ENCODE peak calls at places on chromosomes 3 and 15, in four cellular contexts. One of them, this sample, is unnamed.

GRCh38 chr3:100198579-100199269 is 62.1 kb upstream of the TBC1D23 start:
- DNase-seq in omental fat pad: no peak
- DNase-seq in IMR-90: peak
- DNase-seq in GM03348: no peak
- DNase-seq in this sample: no peak

GRCh38 chr3:138439646-138440045 is 5.2 kb downstream of the ESYT3 start:
- DNase-seq in IMR-90: no peak
- DNase-seq in GM03348: no peak
- DNase-seq in omental fat pad: no peak
- DNase-seq in this sample: no peak

GRCh38 chr3:140219923-140220452 is 285.0 kb downstream of the CLSTN2 start:
- DNase-seq in omental fat pad: no peak
- DNase-seq in GM03348: no peak
- DNase-seq in IMR-90: no peak
- DNase-seq in this sample: no peak

GRCh38 chr3:135576786-135577185 is 388.7 kb upstream of the PPP2R3A start:
- DNase-seq in IMR-90: no peak
- DNase-seq in omental fat pad: no peak
- DNase-seq in GM03348: no peak
- DNase-seq in this sample: no peak

GRCh38 chr3:107218864-107219269 is 158.4 kb upstream of the CCDC54 start:
- DNase-seq in GM03348: no peak
- DNase-seq in IMR-90: no peak
- DNase-seq in omental fat pad: no peak
- DNase-seq in this sample: no peak

GRCh38 chr15:98000249-98001203 is 40.0 kb downstream of the ARRDC4 start:
- DNase-seq in omental fat pad: no peak
- DNase-seq in GM03348: peak
- DNase-seq in IMR-90: no peak
- DNase-seq in this sample: no peak

GRCh38 chr3:58388550-58389061 is 45.0 kb downstream of the PDHB start:
- DNase-seq in omental fat pad: no peak
- DNase-seq in GM03348: peak
- DNase-seq in IMR-90: peak
- DNase-seq in this sample: peak

GRCh38 chr3:33980252-33980651 is 181.8 kb downstream of the PDCD6IP start:
- DNase-seq in GM03348: peak
- DNase-seq in IMR-90: peak
- DNase-seq in omental fat pad: no peak
- DNase-seq in this sample: peak

GRCh38 chr3:101026881-101027678 is 33.9 kb upstream of the ABI3BP start:
- DNase-seq in IMR-90: no peak
- DNase-seq in omental fat pad: no peak
- DNase-seq in GM03348: no peak
- DNase-seq in this sample: no peak

GRCh38 chr3:178618197-178618596 is 82.0 kb downstream of the KCNMB2 start:
- DNase-seq in omental fat pad: no peak
- DNase-seq in GM03348: peak
- DNase-seq in IMR-90: peak
- DNase-seq in this sample: peak

GRCh38 chr3:86938706-86939105 is 52.2 kb downstream of the VGLL3 start:
- DNase-seq in omental fat pad: no peak
- DNase-seq in IMR-90: peak
- DNase-seq in GM03348: peak
- DNase-seq in this sample: peak

GRCh38 chr3:47664519-47664918 is 85.9 kb upstream of the CSPG5 start:
- DNase-seq in IMR-90: no peak
- DNase-seq in GM03348: peak
- DNase-seq in omental fat pad: no peak
- DNase-seq in this sample: no peak

GRCh38 chr15:37981781-37982180 is 47.3 kb downstream of the TMCO5A start:
- DNase-seq in omental fat pad: no peak
- DNase-seq in IMR-90: peak
- DNase-seq in GM03348: peak
- DNase-seq in this sample: peak

GRCh38 chr3:171396048-171396447 is 64.2 kb downstream of the TNIK start:
- DNase-seq in omental fat pad: no peak
- DNase-seq in GM03348: no peak
- DNase-seq in IMR-90: peak
- DNase-seq in this sample: no peak

GRCh38 chr3:57065588-57065987 is 5.1 kb downstream of the SPATA12 start:
- DNase-seq in omental fat pad: no peak
- DNase-seq in IMR-90: peak
- DNase-seq in GM03348: no peak
- DNase-seq in this sample: no peak

GRCh38 chr3:32184187-32184730 is 54.2 kb upstream of the CMTM8 start:
- DNase-seq in GM03348: no peak
- DNase-seq in IMR-90: no peak
- DNase-seq in omental fat pad: no peak
- DNase-seq in this sample: no peak

GRCh38 chr3:114686624-114687023 is 392.8 kb downstream of the TIGIT start:
- DNase-seq in omental fat pad: no peak
- DNase-seq in IMR-90: no peak
- DNase-seq in GM03348: peak
- DNase-seq in this sample: peak

GRCh38 chr3:124395165-124395564 is 335.1 kb upstream of the UMPS start:
- DNase-seq in GM03348: no peak
- DNase-seq in omental fat pad: no peak
- DNase-seq in IMR-90: no peak
- DNase-seq in this sample: no peak

GRCh38 chr3:13203398-13204176 is 130.4 kb upstream of the IQSEC1 start:
- DNase-seq in IMR-90: no peak
- DNase-seq in GM03348: no peak
- DNase-seq in omental fat pad: no peak
- DNase-seq in this sample: no peak

GRCh38 chr3:149967067-149967685 is 3.5 kb downstream of the PFN2 start:
- DNase-seq in IMR-90: peak
- DNase-seq in omental fat pad: no peak
- DNase-seq in GM03348: peak
- DNase-seq in this sample: peak

GRCh38 chr15:63134245-63134644 is 12.6 kb downstream of the LACTB start:
- DNase-seq in IMR-90: no peak
- DNase-seq in GM03348: no peak
- DNase-seq in omental fat pad: no peak
- DNase-seq in this sample: no peak

GRCh38 chr3:188975612-188976314 is 196.0 kb upstream of the TPRG1 start:
- DNase-seq in IMR-90: peak
- DNase-seq in GM03348: no peak
- DNase-seq in omental fat pad: no peak
- DNase-seq in this sample: no peak

GRCh38 chr15:98131924-98132323 is 171.4 kb downstream of the ARRDC4 start:
- DNase-seq in GM03348: no peak
- DNase-seq in IMR-90: no peak
- DNase-seq in omental fat pad: no peak
- DNase-seq in this sample: no peak

GRCh38 chr15:56871180-56871579 is 47.3 kb upstream of the TCF12 start:
- DNase-seq in omental fat pad: no peak
- DNase-seq in IMR-90: peak
- DNase-seq in GM03348: peak
- DNase-seq in this sample: peak

GRCh38 chr15:70242962-70243685 is 145.4 kb upstream of the TLE3 start:
- DNase-seq in GM03348: no peak
- DNase-seq in IMR-90: no peak
- DNase-seq in omental fat pad: no peak
- DNase-seq in this sample: no peak

GRCh38 chr3:131705558-131706051 is 202.8 kb upstream of the MRPL3 start:
- DNase-seq in IMR-90: no peak
- DNase-seq in omental fat pad: no peak
- DNase-seq in GM03348: no peak
- DNase-seq in this sample: no peak

GRCh38 chr3:153783106-153783505 is 338.1 kb upstream of the ARHGEF26 start:
- DNase-seq in IMR-90: no peak
- DNase-seq in omental fat pad: no peak
- DNase-seq in GM03348: no peak
- DNase-seq in this sample: peak

GRCh38 chr3:181561605-181562031 is 150.1 kb upstream of the SOX2 start:
- DNase-seq in GM03348: no peak
- DNase-seq in omental fat pad: no peak
- DNase-seq in IMR-90: no peak
- DNase-seq in this sample: no peak

GRCh38 chr3:11390411-11391171 is 118.4 kb downstream of the ATG7 start:
- DNase-seq in GM03348: peak
- DNase-seq in IMR-90: peak
- DNase-seq in omental fat pad: no peak
- DNase-seq in this sample: no peak

GRCh38 chr3:66304293-66304692 is 83.5 kb downstream of the SLC25A26 start:
- DNase-seq in GM03348: no peak
- DNase-seq in IMR-90: no peak
- DNase-seq in omental fat pad: no peak
- DNase-seq in this sample: no peak

GRCh38 chr15:85496551-85497545 is 116.4 kb downstream of the AKAP13 start:
- DNase-seq in omental fat pad: no peak
- DNase-seq in IMR-90: no peak
- DNase-seq in GM03348: no peak
- DNase-seq in this sample: no peak

GRCh38 chr15:39365873-39366272 is 215.0 kb upstream of the THBS1 start:
- DNase-seq in omental fat pad: no peak
- DNase-seq in IMR-90: no peak
- DNase-seq in GM03348: no peak
- DNase-seq in this sample: peak

GRCh38 chr3:127699098-127699945 is 26.6 kb downstream of the ABTB1 start:
- DNase-seq in IMR-90: peak
- DNase-seq in omental fat pad: no peak
- DNase-seq in GM03348: no peak
- DNase-seq in this sample: no peak

This sample was measured in adipocyte.